ENCODE peak calls at places on chromosomes 1 and 21, in four cellular contexts. One of them, this sample, is unnamed.

GRCh38 chr1:63276625-63277024 is 45.7 kb upstream of the FOXD3 start:
- DNase-seq in stomach: no peak
- DNase-seq in Panc1: no peak
- DNase-seq in K562: no peak
- DNase-seq in this sample: no peak

GRCh38 chr21:46540087-46540710 is 64.7 kb downstream of the S100B start:
- DNase-seq in K562: no peak
- DNase-seq in Panc1: no peak
- DNase-seq in stomach: no peak
- DNase-seq in this sample: peak; percentile 18

GRCh38 chr1:32393832-32394140 is 455 bp downstream of the BSDC1 start:
- DNase-seq in stomach: peak; percentile 59
- DNase-seq in K562: peak; percentile 78
- DNase-seq in Panc1: no peak
- DNase-seq in this sample: peak; percentile 74

GRCh38 chr1:162988869-162989268 is 80.3 kb upstream of the RGS4 start:
- DNase-seq in K562: no peak
- DNase-seq in Panc1: no peak
- DNase-seq in stomach: no peak
- DNase-seq in this sample: no peak

GRCh38 chr1:175172503-175172902 is 20.1 kb downstream of the KIAA0040 start:
- DNase-seq in Panc1: no peak
- DNase-seq in stomach: no peak
- DNase-seq in K562: no peak
- DNase-seq in this sample: no peak

GRCh38 chr21:46066843-46067331 is 31.0 kb upstream of the COL6A2 start:
- DNase-seq in Panc1: no peak
- DNase-seq in stomach: peak; percentile 49
- DNase-seq in K562: no peak
- DNase-seq in this sample: peak; percentile 40

GRCh38 chr1:211285196-211285595 is 26.0 kb downstream of the RCOR3 start:
- DNase-seq in Panc1: no peak
- DNase-seq in K562: no peak
- DNase-seq in stomach: no peak
- DNase-seq in this sample: no peak

GRCh38 chr1:69568435-69569280 is 936 bp downstream of the LRRC7 start:
- DNase-seq in K562: peak; percentile 13
- DNase-seq in stomach: no peak
- DNase-seq in Panc1: no peak
- DNase-seq in this sample: no peak

GRCh38 chr1:117664314-117664713 is 58.5 kb downstream of the TENT5C start:
- DNase-seq in stomach: no peak
- DNase-seq in K562: peak; percentile 73
- DNase-seq in Panc1: no peak
- DNase-seq in this sample: no peak

GRCh38 chr21:33894736-33895288 is 20.8 kb downstream of the ATP5PO start:
- DNase-seq in Panc1: no peak
- DNase-seq in K562: peak; percentile 92
- DNase-seq in stomach: peak; percentile 57
- DNase-seq in this sample: peak; percentile 35

GRCh38 chr1:205376739-205377138 is 20.0 kb upstream of the KLHDC8A start:
- DNase-seq in K562: no peak
- DNase-seq in stomach: no peak
- DNase-seq in Panc1: no peak
- DNase-seq in this sample: no peak

GRCh38 chr21:17777321-17777720 is 41.8 kb downstream of the C21orf91 start:
- DNase-seq in Panc1: no peak
- DNase-seq in stomach: no peak
- DNase-seq in K562: no peak
- DNase-seq in this sample: no peak

GRCh38 chr1:204623894-204624361 is 61.6 kb downstream of the LRRN2 start:
- DNase-seq in stomach: no peak
- DNase-seq in K562: peak; percentile 71
- DNase-seq in Panc1: no peak
- DNase-seq in this sample: no peak

GRCh38 chr1:102118150-102118549 is 121.4 kb upstream of the OLFM3 start:
- DNase-seq in Panc1: no peak
- DNase-seq in stomach: no peak
- DNase-seq in K562: no peak
- DNase-seq in this sample: no peak

GRCh38 chr21:46667735-46668380 is 32.4 kb downstream of the PRMT2 start:
- DNase-seq in K562: no peak
- DNase-seq in Panc1: no peak
- DNase-seq in stomach: no peak
- DNase-seq in this sample: no peak

GRCh38 chr1:30525980-30526651 is 197.3 kb downstream of the MATN1 start:
- DNase-seq in K562: no peak
- DNase-seq in Panc1: no peak
- DNase-seq in stomach: peak; percentile 23
- DNase-seq in this sample: no peak

GRCh38 chr21:35357041-35357780 is 308.1 kb upstream of the RUNX1 start:
- DNase-seq in K562: no peak
- DNase-seq in Panc1: no peak
- DNase-seq in stomach: no peak
- DNase-seq in this sample: no peak

GRCh38 chr1:12053752-12054548 is 9.2 kb upstream of the TNFRSF8 start:
- DNase-seq in K562: no peak
- DNase-seq in Panc1: no peak
- DNase-seq in stomach: no peak
- DNase-seq in this sample: no peak

GRCh38 chr21:18398843-18399242 is 4.7 kb downstream of the TMPRSS15 start:
- DNase-seq in Panc1: no peak
- DNase-seq in K562: no peak
- DNase-seq in stomach: no peak
- DNase-seq in this sample: no peak

GRCh38 chr1:201486158-201486557 is 17.2 kb upstream of the PHLDA3 start:
- DNase-seq in K562: peak; percentile 47
- DNase-seq in stomach: no peak
- DNase-seq in Panc1: no peak
- DNase-seq in this sample: no peak

GRCh38 chr1:7845761-7846160 is 7.1 kb downstream of the UTS2 start:
- DNase-seq in K562: no peak
- DNase-seq in Panc1: no peak
- DNase-seq in stomach: no peak
- DNase-seq in this sample: no peak

GRCh38 chr21:45286671-45287437 is 841 bp downstream of the POFUT2 start:
- DNase-seq in Panc1: no peak
- DNase-seq in K562: no peak
- DNase-seq in stomach: peak; percentile 23
- DNase-seq in this sample: peak; percentile 13

GRCh38 chr1:225825606-225826005 is 15.7 kb downstream of the EPHX1 start:
- DNase-seq in stomach: no peak
- DNase-seq in K562: no peak
- DNase-seq in Panc1: no peak
- DNase-seq in this sample: no peak

DNA sequence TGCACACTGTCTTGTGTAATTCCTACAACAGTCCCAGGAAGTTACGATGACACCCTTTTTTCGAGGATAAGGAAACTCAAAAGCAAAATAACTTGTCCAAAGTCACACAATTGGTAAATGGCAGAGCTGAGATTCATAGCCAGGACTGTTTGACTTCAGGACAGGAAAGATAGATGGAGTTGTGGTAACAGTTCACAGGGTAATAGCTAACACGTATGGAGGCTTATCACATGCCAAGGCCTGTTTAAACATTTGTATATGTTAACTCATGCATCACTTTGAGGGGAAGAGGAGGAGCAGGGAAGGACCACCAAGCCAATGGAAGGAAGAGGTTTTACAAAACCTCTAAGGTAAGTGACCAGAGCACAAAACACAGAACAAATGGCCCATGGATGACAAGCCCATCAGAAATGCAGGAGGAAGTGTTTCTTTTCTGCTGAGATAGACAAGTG is 2.8 kb downstream of the DHCR24 start:
- DNase-seq in K562: no peak
- DNase-seq in Panc1: no peak
- DNase-seq in stomach: no peak
- DNase-seq in this sample: no peak
- H3K4me3 ChIP-seq in K562: no peak overlapping the region
- H3K4me3 ChIP-seq in Panc1: no peak overlapping the region
- H3K4me3 ChIP-seq in stomach: no peak overlapping the region
- H3K4me3 ChIP-seq in this sample: no peak overlapping the region

GRCh38 chr1:156814571-156815260 is 1.9 kb downstream of the SH2D2A start:
- DNase-seq in K562: no peak
- DNase-seq in stomach: no peak
- DNase-seq in Panc1: no peak
- DNase-seq in this sample: no peak
- H3K27ac ChIP-seq in K562: peak overlapping the region; percentile 86
- H3K27ac ChIP-seq in stomach: no peak overlapping the region
- H3K27ac ChIP-seq in Panc1: no peak overlapping the region
- H3K27ac ChIP-seq in this sample: peak overlapping the region; percentile 12

DNA sequence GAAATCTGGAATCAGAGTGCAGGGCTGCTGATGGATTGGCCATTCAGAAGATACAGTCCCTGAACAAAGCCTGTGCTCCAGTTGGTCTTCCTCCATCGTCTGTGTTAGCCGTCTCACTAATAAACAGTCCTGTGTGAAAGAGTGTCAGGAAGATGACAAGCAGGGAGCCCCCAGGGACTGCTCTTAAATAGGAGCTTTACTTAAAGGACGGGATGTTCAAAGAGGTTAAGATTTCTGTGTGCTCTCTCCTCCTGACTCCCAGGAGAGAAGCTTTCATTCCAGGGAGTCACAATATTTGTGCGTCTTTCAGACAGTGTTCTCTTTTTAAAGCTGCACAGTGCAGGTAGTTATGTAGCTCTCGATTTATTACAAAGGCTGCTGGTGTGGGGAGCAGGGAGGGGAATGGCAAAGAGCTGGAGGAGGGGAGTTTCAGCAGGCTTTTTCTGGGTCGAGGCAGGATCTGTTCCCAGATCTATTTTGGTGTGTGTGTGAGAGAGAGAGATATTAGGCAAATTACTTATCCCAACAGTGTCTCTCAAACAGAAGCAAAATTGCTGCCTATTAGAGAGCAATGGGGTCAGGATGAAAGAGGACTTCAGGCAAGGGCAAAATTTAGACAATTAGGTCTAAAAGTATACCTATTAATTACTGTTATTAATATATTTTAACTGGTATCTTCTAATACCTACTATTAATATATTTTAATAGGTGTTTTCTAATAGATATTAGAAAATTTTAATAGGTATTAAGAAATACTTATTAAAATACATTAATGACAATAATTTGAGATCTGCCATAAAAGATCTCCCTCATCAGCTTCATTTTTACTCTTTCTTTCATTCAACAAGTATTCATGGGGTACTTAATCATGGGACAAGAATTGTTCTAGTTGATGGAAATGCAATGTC is 43.7 kb downstream of the STYXL2 start:
- DNase-seq in Panc1: no peak
- DNase-seq in K562: no peak
- DNase-seq in stomach: no peak
- DNase-seq in this sample: no peak
- TF ChIP-seq POLR2AphosphoS5 in Panc1: no peak
- TF ChIP-seq POLR2AphosphoS5 in K562: no peak
- TF ChIP-seq POLR2AphosphoS5 in stomach: no peak
- TF ChIP-seq POLR2AphosphoS5 in this sample: no peak

GRCh38 chr21:42525228-42525604 is 11.6 kb downstream of the SLC37A1 start:
- DNase-seq in K562: no peak
- DNase-seq in stomach: no peak
- DNase-seq in Panc1: no peak
- DNase-seq in this sample: no peak
- H3K4me3 ChIP-seq in K562: no peak overlapping the region
- H3K4me3 ChIP-seq in stomach: peak overlapping the region; percentile 16
- H3K4me3 ChIP-seq in Panc1: no peak overlapping the region
- H3K4me3 ChIP-seq in this sample: peak overlapping the region; percentile 26

This sample was measured in breast epithelium.